ENCODE peak calls at places on chromosomes 4 and X, in six cellular contexts. H is H9, D is GM06990, N is WTC11, U is Caco-2, C is hepatocyte. V is an unnamed sample.

GRCh38 chrX:120462370-120462769 is 6.7 kb downstream of the LAMP2 start:
- DNase-seq in H (no peak), D (no peak), N (no peak), U (no peak), C (no peak), V (no peak)

GRCh38 chr4:2816401-2816954 is 23.6 kb downstream of the SH3BP2 start:
- DNase-seq in H (no peak), D (no peak), N (no peak), U (no peak), C (no peak), V (no peak)

GRCh38 chrX:117985241-117985640 is 131.4 kb downstream of the KLHL13 start:
- DNase-seq in H (no peak), D (peak; percentile 11), N (peak; percentile 22), U (peak; percentile 4), C (no peak), V (no peak)

GRCh38 chr4:3679071-3679825 is 86.9 kb upstream of the ADRA2C start:
- DNase-seq in H (peak; percentile 18), D (no peak), N (peak; percentile 8), U (no peak), C (no peak), V (no peak)

GRCh38 chr4:165761968-165762367 is 111.1 kb upstream of the TLL1 start:
- DNase-seq in H (no peak), D (no peak), N (no peak), U (no peak), C (no peak), V (no peak)

GRCh38 chr4:6367313-6367945 is 97.8 kb downstream of the WFS1 start:
- DNase-seq in H (peak; percentile 63), D (no peak), N (peak; percentile 63), U (no peak), C (no peak), V (no peak)

GRCh38 chr4:16029329-16029728 is 54.5 kb downstream of the PROM1 start:
- DNase-seq in H (no peak), D (no peak), N (no peak), U (peak; percentile 18), C (no peak), V (no peak)

GRCh38 chrX:40174594-40175415 is 77.0 kb upstream of the BCOR start:
- DNase-seq in H (peak; percentile 75), D (no peak), N (peak; percentile 48), U (peak; percentile 61), C (peak; percentile 82), V (no peak)

GRCh38 chrX:2872937-2873336 is 44.2 kb downstream of the GYG2 start:
- DNase-seq in H (no peak), D (no peak), N (no peak), U (no peak), C (no peak), V (no peak)

GRCh38 chrX:2875136-2875481 is 46.4 kb downstream of the GYG2 start:
- DNase-seq in H (no peak), D (no peak), N (no peak), U (no peak), C (no peak), V (no peak)

GRCh38 chrX:2878563-2878962 is 49.8 kb downstream of the GYG2 start:
- DNase-seq in H (no peak), D (no peak), N (no peak), U (no peak), C (no peak), V (no peak)

GRCh38 chrX:2874222-2875135 is 45.7 kb downstream of the GYG2 start:
- DNase-seq in H (no peak), D (no peak), N (no peak), U (no peak), C (no peak), V (no peak)

GRCh38 chrX:2875798-2876399 is 47.2 kb downstream of the GYG2 start:
- DNase-seq in H (no peak), D (no peak), N (no peak), U (no peak), C (peak; percentile 39), V (no peak)
- TF ChIP-seq CTCF in H (peak; percentile 83), D (peak; percentile 32), N (peak; percentile 26), U (no peak), C (peak; percentile 45), V (peak; percentile 5)

GRCh38 chrX:70774223-70774622 is 134.3 kb downstream of the TEX11 start:
- DNase-seq in H (no peak), D (no peak), N (no peak), U (no peak), C (no peak), V (no peak)

GRCh38 chrX:70769659-70770232 is 138.8 kb downstream of the TEX11 start:
- DNase-seq in H (no peak), D (no peak), N (no peak), U (no peak), C (no peak), V (peak; percentile 20)
- TF ChIP-seq CTCF in H (peak; percentile 67), D (peak; percentile 29), N (peak; percentile 22), U (peak; percentile 30), C (peak; percentile 52), V (no peak)

DNA sequence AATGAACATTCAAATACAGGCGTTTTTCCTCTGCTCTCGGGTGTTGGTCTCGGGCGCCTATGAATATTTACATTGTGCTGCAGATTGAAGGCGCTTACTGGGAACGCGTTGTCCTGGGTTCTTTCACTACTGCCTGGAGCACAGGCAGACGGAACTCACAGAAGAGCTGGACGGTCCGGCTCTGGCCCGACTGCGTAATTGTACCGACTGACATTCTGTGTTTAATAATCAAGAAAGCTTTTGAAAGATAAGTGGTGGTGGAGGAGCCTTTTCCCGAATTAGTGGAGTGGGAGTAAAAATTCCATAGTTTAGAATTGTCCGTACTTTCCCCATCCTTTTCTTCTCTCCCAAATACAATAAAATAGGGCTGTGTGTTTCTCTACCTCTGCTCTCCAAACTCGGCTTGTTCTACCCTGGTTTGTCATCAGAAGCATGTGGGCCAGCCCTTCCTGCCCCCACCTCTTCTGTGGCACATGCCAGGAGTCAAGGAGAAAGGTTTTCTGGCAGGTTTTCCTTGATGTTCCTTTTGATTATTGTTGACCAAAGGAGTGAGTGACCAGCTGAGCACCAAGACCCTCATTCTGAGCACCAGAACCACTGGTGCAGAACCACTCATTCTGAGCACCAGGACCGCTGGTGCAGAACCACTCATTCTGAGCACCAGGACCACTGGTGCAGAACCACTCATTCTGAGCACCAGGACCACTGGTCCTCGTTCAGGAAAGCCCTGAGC is 2.3 kb downstream of the FHDC1 start:
- DNase-seq in H (no peak), D (no peak), N (no peak), U (no peak), C (no peak), V (no peak)
- TF ChIP-seq CTCF in H (no peak), D (no peak), N (no peak), U (no peak), C (no peak), V (no peak)

GRCh38 chrX:30822068-30822671 is 66.9 kb downstream of the TAB3 start:
- DNase-seq in H (no peak), D (no peak), N (no peak), U (peak; percentile 2), C (peak; percentile 7), V (no peak)

GRCh38 chrX:30822719-30823118 is 66.3 kb downstream of the TAB3 start:
- DNase-seq in H (no peak), D (no peak), N (no peak), U (no peak), C (no peak), V (no peak)

GRCh38 chrX:30819080-30819479 is 70.0 kb downstream of the TAB3 start:
- DNase-seq in H (no peak), D (no peak), N (no peak), U (no peak), C (no peak), V (no peak)

GRCh38 chrX:30824275-30824674 is 64.8 kb downstream of the TAB3 start:
- DNase-seq in H (no peak), D (no peak), N (no peak), U (no peak), C (no peak), V (no peak)

DNA sequence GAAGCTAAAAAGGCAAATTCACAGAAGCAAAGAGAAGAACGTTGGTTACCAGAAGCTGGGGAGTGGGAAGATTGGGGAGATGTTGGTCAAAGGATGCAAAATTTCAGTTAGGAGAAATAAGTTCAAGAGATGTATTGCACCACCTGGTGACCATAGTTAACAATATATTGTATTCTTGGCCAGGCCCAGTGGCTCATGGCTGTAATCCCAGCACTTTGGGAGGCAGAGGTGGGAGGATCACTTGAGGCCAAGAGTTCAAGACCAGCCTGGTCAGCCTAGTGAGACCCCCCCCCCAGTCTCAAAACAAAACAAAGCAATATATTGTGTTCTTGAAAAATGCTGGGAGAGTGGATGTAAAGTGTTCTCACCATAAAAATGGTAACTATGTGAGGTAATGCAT is 67.9 kb downstream of the TAB3 start:
- DNase-seq in H (no peak), D (no peak), N (no peak), U (peak; percentile 10), C (no peak), V (no peak)
- TF ChIP-seq CTCF in H (no peak), D (no peak), N (no peak), U (no peak), C (no peak), V (no peak)